ENCODE peak calls at places on chromosome X, in ten cellular contexts. O is amniotic epithelial cell; Q is AG08396; J is endothelial cell; V is AG04449; H is BJ; B is mesenchymal stem cell; C is central memory CD4-positive, alpha-beta T cell; T is astrocyte of the spinal cord; F is NCI-H1092. A is an unnamed sample.

GRCh38 chrX:41499195-41499594 is 52.1 kb downstream of the NYX start:
- DNase-seq in J (no peak), H (no peak), V (no peak), B (no peak), O (no peak), T (no peak), C (no peak), Q (no peak), F (no peak), A (no peak)

GRCh38 chrX:38126179-38126578 is 94.5 kb downstream of the SRPX start:
- DNase-seq in T (no peak), B (no peak), F (no peak), O (no peak), H (no peak), J (no peak), V (no peak), C (no peak), Q (no peak), A (no peak)

GRCh38 chrX:10755477-10756334 is 135.3 kb upstream of the MID1 start:
- DNase-seq in O (peak), Q (peak), J (no peak), H (no peak), C (no peak), B (peak), V (peak), F (no peak), T (peak), A (peak)

GRCh38 chrX:40154229-40154852 is 56.6 kb upstream of the BCOR start:
- DNase-seq in B (peak), F (peak), V (no peak), Q (peak), J (peak), C (no peak), H (no peak), O (peak), T (peak), A (peak)

GRCh38 chrX:153864561-153865320 is 21.2 kb downstream of the L1CAM start:
- DNase-seq in C (no peak), O (no peak), J (no peak), T (no peak), B (no peak), V (no peak), F (no peak), Q (no peak), H (no peak), A (no peak)

GRCh38 chrX:100076031-100076430 is 334.0 kb downstream of the PCDH19 start:
- DNase-seq in H (no peak), O (no peak), F (no peak), V (no peak), Q (no peak), C (no peak), J (no peak), B (no peak), T (no peak), A (no peak)

GRCh38 chrX:53440631-53441517 is 6.7 kb upstream of the HSD17B10 start:
- DNase-seq in V (no peak), Q (peak), H (no peak), F (peak), C (no peak), O (peak), J (peak), T (peak), B (peak), A (peak)

GRCh38 chrX:49919617-49920016 is 2.8 kb upstream of the CLCN5 start:
- DNase-seq in F (peak), H (no peak), T (peak), Q (peak), B (peak), J (peak), V (no peak), O (peak), C (no peak), A (peak)

GRCh38 chrX:374566-374965 is 12.1 kb downstream of the PPP2R3B start:
- DNase-seq in Q (peak), C (no peak), V (no peak), H (no peak), B (peak), T (no peak), J (no peak), O (no peak), F (no peak), A (peak)

GRCh38 chrX:46791927-46792825 is 33.3 kb upstream of the SLC9A7 start:
- DNase-seq in O (peak), F (no peak), B (peak), J (no peak), T (peak), C (no peak), V (peak), H (peak), Q (peak), A (peak)

GRCh38 chrX:23332101-23332887 is 2.4 kb upstream of the PTCHD1 start:
- DNase-seq in B (peak), J (no peak), Q (no peak), T (no peak), F (peak), O (no peak), C (no peak), H (no peak), V (no peak), A (no peak)

GRCh38 chrX:23901805-23902204 is 5.9 kb downstream of the APOO start:
- DNase-seq in J (peak), Q (peak), V (no peak), T (peak), F (no peak), O (peak), H (no peak), B (peak), C (peak), A (peak)

GRCh38 chrX:13165266-13165665 is 120.8 kb upstream of the FAM9C start:
- DNase-seq in C (no peak), Q (no peak), F (peak), O (no peak), V (no peak), B (no peak), H (no peak), T (no peak), J (no peak), A (no peak)

GRCh38 chrX:41558531-41558930 is 111.4 kb downstream of the NYX start:
- DNase-seq in J (no peak), H (no peak), V (no peak), T (peak), C (no peak), O (peak), B (peak), Q (peak), F (no peak), A (peak)

GRCh38 chrX:152821145-152821765 is 9.3 kb downstream of the CETN2 start:
- DNase-seq in F (no peak), T (no peak), B (peak), C (no peak), H (no peak), Q (no peak), J (peak), V (no peak), O (peak), A (peak)

GRCh38 chrX:107117993-107118321 is 665 bp downstream of the RBM41 start:
- DNase-seq in O (no peak), C (no peak), V (no peak), J (no peak), F (no peak), H (no peak), T (no peak), B (peak), Q (peak), A (peak)

GRCh38 chrX:50677789-50678188 is 136.2 kb downstream of the SHROOM4 start:
- DNase-seq in C (no peak), F (no peak), O (no peak), J (no peak), T (no peak), H (no peak), V (no peak), Q (no peak), B (no peak), A (no peak)

GRCh38 chrX:55149242-55149641 is 60.4 kb downstream of the PAGE2 start:
- DNase-seq in F (no peak), O (peak), H (no peak), B (no peak), T (no peak), V (no peak), J (no peak), Q (no peak), C (no peak), A (no peak)

GRCh38 chrX:56797966-56798711 is 69.1 kb downstream of the NBDY start:
- DNase-seq in J (no peak), C (no peak), F (peak), B (no peak), Q (no peak), H (no peak), O (peak), V (no peak), T (no peak), A (peak)

GRCh38 chrX:130100180-130100579 is 10.1 kb downstream of the ELF4 start:
- DNase-seq in O (no peak), C (no peak), V (no peak), J (no peak), Q (no peak), H (peak), F (no peak), T (no peak), B (no peak), A (peak)

GRCh38 chrX:17679820-17680219 is 57.5 kb upstream of the SCML1 start:
- DNase-seq in O (no peak), H (no peak), J (no peak), Q (no peak), B (no peak), T (no peak), F (no peak), C (no peak), V (no peak), A (no peak)

GRCh38 chrX:9690046-9690445 is 75.6 kb downstream of the GPR143 start:
- DNase-seq in C (no peak), V (no peak), T (no peak), F (no peak), B (no peak), H (no peak), O (no peak), J (no peak), Q (no peak), A (no peak)

GRCh38 chrX:74178536-74178935 is 125.4 kb upstream of the ZCCHC13 start:
- DNase-seq in B (no peak), T (no peak), V (no peak), C (no peak), Q (no peak), F (no peak), O (peak), J (peak), H (no peak), A (no peak)

GRCh38 chrX:105694839-105695238 is 127.5 kb upstream of the NRK start:
- DNase-seq in O (peak), C (no peak), J (no peak), H (no peak), F (no peak), Q (no peak), V (no peak), B (no peak), T (no peak), A (no peak)

GRCh38 chrX:42442745-42443144 is 335.2 kb downstream of the PPP1R2C start:
- DNase-seq in J (no peak), Q (no peak), H (no peak), O (no peak), V (no peak), T (no peak), C (no peak), F (no peak), B (no peak), A (no peak)

GRCh38 chrX:45619290-45619689 is 418.6 kb upstream of the DIPK2B start:
- DNase-seq in B (peak), H (no peak), F (no peak), T (peak), V (peak), J (no peak), C (no peak), O (peak), Q (no peak), A (no peak)

GRCh38 chrX:9467181-9467580 is 2.3 kb downstream of the TBL1X start:
- DNase-seq in H (no peak), B (no peak), J (no peak), C (no peak), T (no peak), O (no peak), V (no peak), Q (no peak), F (no peak), A (no peak)

GRCh38 chrX:28586891-28587635 is at the start of gene IL1RAPL1:
- DNase-seq in B (peak), J (no peak), T (peak), Q (peak), O (peak), H (peak), F (no peak), C (no peak), V (no peak), A (peak)

GRCh38 chrX:68186552-68187262 is 246.6 kb downstream of the OPHN1 start:
- DNase-seq in H (no peak), J (no peak), Q (no peak), F (no peak), V (no peak), T (no peak), C (no peak), O (peak), B (peak), A (peak)

GRCh38 chrX:2596050-2596449 is 95.0 kb upstream of the CD99 start:
- DNase-seq in J (no peak), Q (no peak), V (no peak), B (no peak), T (no peak), O (no peak), H (no peak), F (no peak), C (no peak), A (peak)

GRCh38 chrX:22313757-22314156 is 41.0 kb downstream of the CBLL2 start:
- DNase-seq in C (no peak), V (no peak), O (no peak), H (no peak), B (peak), Q (no peak), F (no peak), J (no peak), T (no peak), A (no peak)

GRCh38 chrX:81120270-81120935 is 81.3 kb downstream of the HMGN5 start:
- DNase-seq in F (no peak), H (no peak), Q (no peak), V (no peak), B (peak), C (no peak), O (no peak), T (no peak), J (no peak), A (peak)

GRCh38 chrX:129959493-129959832 is 23.0 kb upstream of the BCORL1 start:
- DNase-seq in O (peak), B (peak), Q (no peak), F (no peak), J (no peak), C (no peak), H (no peak), V (no peak), T (no peak), A (peak)

GRCh38 chrX:24228596-24228995 is 79.1 kb downstream of the ZFX start:
- DNase-seq in H (no peak), V (no peak), C (no peak), F (no peak), B (no peak), T (no peak), Q (no peak), O (no peak), J (no peak), A (no peak)

GRCh38 chrX:153829549-153829798 is 870 bp downstream of the PDZD4 start:
- DNase-seq in T (no peak), O (no peak), C (no peak), B (no peak), J (no peak), V (no peak), Q (no peak), H (no peak), F (no peak), A (no peak)

GRCh38 chrX:66638591-66639500 is at the start of gene EDA2R:
- DNase-seq in V (no peak), F (no peak), H (peak), C (peak), Q (peak), O (no peak), J (peak), T (peak), B (peak), A (peak)

GRCh38 chrX:101357166-101357795 is 8.7 kb upstream of the TIMM8A start:
- DNase-seq in C (no peak), T (no peak), J (no peak), B (peak), F (no peak), O (peak), Q (no peak), H (no peak), V (no peak), A (no peak)

GRCh38 chrX:24423960-24424359 is 41.1 kb upstream of the PDK3 start:
- DNase-seq in F (no peak), T (no peak), V (no peak), C (no peak), J (no peak), H (no peak), B (peak), Q (no peak), O (peak), A (no peak)

GRCh38 chrX:102067966-102068723 is 57.3 kb upstream of the TCEAL2 start:
- DNase-seq in H (no peak), F (peak), Q (peak), V (no peak), J (peak), C (peak), O (peak), T (peak), B (peak), A (peak)